ENCODE peak calls at places on chromosomes 1 and 21, in eight cellular contexts. K is transverse colon; S is SK-N-DZ; J is HTR-8/SVneo; N is GM12891; Q is activated CD4-positive, alpha-beta T cell treated with anti-CD3 and anti-CD28 coated beads for 36 hours; I is HEK293T; L is left ventricle myocardium inferior. X is an unnamed sample.

GRCh38 chr1:185343306-185343705 is 26.3 kb upstream of the IVNS1ABP start:
- DNase-seq in S (no peak), N (no peak), K (no peak), L (no peak), I (no peak), J (no peak), Q (no peak), X (no peak)

GRCh38 chr1:65265296-65266271 is 43.8 kb upstream of the DNAJC6 start:
- DNase-seq in J (no peak), S (peak; percentile 73), Q (peak; percentile 49), L (peak; percentile 58), N (peak; percentile 32), I (peak; percentile 69), K (peak; percentile 25), X (no peak)

GRCh38 chr21:14435423-14435822 is 52.5 kb upstream of the HSPA13 start:
- DNase-seq in N (no peak), S (no peak), K (no peak), Q (no peak), I (no peak), L (no peak), J (no peak), X (no peak)

GRCh38 chr1:47213230-47213676 is 18.8 kb downstream of the TAL1 start:
- DNase-seq in Q (no peak), I (no peak), N (no peak), K (no peak), J (no peak), S (no peak), L (no peak), X (no peak)

GRCh38 chr1:46582972-46583371 is 21.1 kb downstream of the MKNK1 start:
- DNase-seq in N (no peak), K (peak; percentile 18), Q (no peak), I (no peak), S (no peak), L (peak; percentile 45), J (no peak), X (no peak)

GRCh38 chr1:42386051-42386450 is 5.5 kb downstream of the RIMKLA start:
- DNase-seq in N (no peak), J (no peak), L (no peak), K (no peak), I (no peak), S (no peak), Q (no peak), X (no peak)

GRCh38 chr1:30852026-30852425 is 56.5 kb downstream of the SDC3 start:
- DNase-seq in L (peak; percentile 71), N (no peak), I (no peak), J (no peak), K (peak; percentile 73), S (no peak), Q (no peak), X (no peak)

GRCh38 chr21:39077816-39078215 is 105.4 kb downstream of the PSMG1 start:
- DNase-seq in K (no peak), J (no peak), I (no peak), Q (no peak), L (no peak), S (no peak), N (no peak), X (peak; percentile 41)

GRCh38 chr1:39132505-39133339 is 71.8 kb upstream of the MACF1 start:
- DNase-seq in I (no peak), S (no peak), N (no peak), J (no peak), K (peak; percentile 74), L (peak; percentile 74), Q (no peak), X (peak; percentile 92)

GRCh38 chr1:30511563-30512252 is 211.7 kb downstream of the MATN1 start:
- DNase-seq in I (no peak), N (no peak), K (no peak), J (peak; percentile 21), Q (no peak), S (no peak), L (no peak), X (peak; percentile 45)

GRCh38 chr1:97209381-97209780 is 487.8 kb downstream of the PTBP2 start:
- DNase-seq in N (no peak), Q (no peak), L (no peak), J (no peak), K (no peak), I (no peak), S (no peak), X (no peak)

GRCh38 chr1:21117159-21117953 is 59.3 kb downstream of the EIF4G3 start:
- DNase-seq in J (no peak), I (no peak), K (no peak), L (no peak), N (no peak), Q (no peak), S (no peak), X (no peak)

GRCh38 chr1:28136636-28137613 is 39.6 kb downstream of the PTAFR start:
- DNase-seq in S (no peak), Q (no peak), J (no peak), I (no peak), L (no peak), K (no peak), N (no peak), X (no peak)

GRCh38 chr1:17113973-17114372 is 5.3 kb downstream of the PADI2 start:
- DNase-seq in Q (no peak), J (peak; percentile 31), N (no peak), L (peak; percentile 54), S (no peak), K (no peak), I (no peak), X (no peak)

GRCh38 chr1:67097305-67097704 is 37.5 kb downstream of the C1orf141 start:
- DNase-seq in I (no peak), S (no peak), L (no peak), Q (no peak), N (no peak), K (no peak), J (no peak), X (no peak)

GRCh38 chr1:54962612-54963395 is 17.6 kb upstream of the TMEM61 start:
- DNase-seq in K (no peak), N (no peak), L (no peak), J (no peak), S (no peak), I (no peak), Q (no peak), X (no peak)

GRCh38 chr1:193013005-193013404 is 46.2 kb downstream of the UCHL5 start:
- DNase-seq in N (no peak), I (no peak), J (no peak), S (no peak), K (no peak), L (no peak), Q (no peak), X (no peak)

GRCh38 chr21:44706026-44706705 is 5.2 kb downstream of the TSPEAR start:
- DNase-seq in J (no peak), Q (no peak), K (no peak), N (no peak), I (no peak), L (no peak), S (no peak), X (peak; percentile 46)

GRCh38 chr1:205128050-205128449 is 6.3 kb upstream of the RBBP5 start:
- DNase-seq in K (no peak), L (no peak), N (no peak), J (no peak), Q (no peak), S (no peak), I (no peak), X (no peak)

GRCh38 chr1:228118040-228118439 is 8.9 kb upstream of the MRPL55 start:
- DNase-seq in K (no peak), S (no peak), I (no peak), N (no peak), Q (no peak), J (no peak), L (no peak), X (no peak)

GRCh38 chr1:2300851-2301606 is 72.9 kb downstream of the SKI start:
- DNase-seq in K (peak; percentile 86), I (no peak), Q (peak; percentile 95), S (no peak), N (peak; percentile 83), J (no peak), L (peak; percentile 87), X (no peak)

GRCh38 chr1:55180075-55180670 is 35.0 kb downstream of the USP24 start:
- DNase-seq in S (no peak), L (no peak), Q (no peak), J (no peak), I (no peak), N (no peak), K (no peak), X (no peak)

GRCh38 chr21:43189936-43190335 is 21.1 kb downstream of the CRYAA start:
- DNase-seq in L (no peak), Q (no peak), I (no peak), J (no peak), S (no peak), N (no peak), K (no peak), X (peak; percentile 26)

GRCh38 chr1:98355656-98356384 is 305.7 kb upstream of the SNX7 start:
- DNase-seq in S (no peak), N (no peak), K (no peak), Q (no peak), I (no peak), J (no peak), L (no peak), X (no peak)

GRCh38 chr1:15330028-15330427 is 79.7 kb upstream of the EFHD2 start:
- DNase-seq in N (no peak), J (no peak), I (no peak), L (no peak), S (no peak), K (no peak), Q (no peak), X (no peak)

GRCh38 chr1:207841907-207842306 is 69.0 kb downstream of the CD34 start:
- DNase-seq in J (no peak), Q (no peak), I (no peak), S (no peak), L (no peak), K (no peak), N (no peak), X (peak; percentile 47)

GRCh38 chr1:207423560-207424292 is 30.4 kb upstream of the CR2 start:
- DNase-seq in N (no peak), L (no peak), I (no peak), K (no peak), J (no peak), Q (no peak), S (no peak), X (no peak)

GRCh38 chr1:116477428-116477827 is 93.4 kb downstream of the CD58 start:
- DNase-seq in J (no peak), N (no peak), L (no peak), Q (no peak), I (peak; percentile 33), S (no peak), K (no peak), X (no peak)

GRCh38 chr1:201552941-201553341 is 14.0 kb downstream of the NAV1 start:
- DNase-seq in J (no peak), Q (no peak), K (no peak), L (no peak), N (no peak), S (no peak), I (no peak), X (no peak)

GRCh38 chr1:38137164-38137563 is 90.6 kb upstream of the POU3F1 start:
- DNase-seq in J (no peak), L (no peak), Q (no peak), K (no peak), N (no peak), I (no peak), S (no peak), X (no peak)

X was measured in coronary artery.